ENCODE peak calls at places on chromosomes 12 and 14, in six cellular contexts. B is SK-N-SH; Z is IMR-90; U is CD4-positive, alpha-beta T cell; O is testis; V is HCT116. F is an unnamed sample.

GRCh38 chr14:59484611-59485174 is 376 bp downstream of the JKAMP start:
- DNase-seq in B (no peak), Z (peak; percentile 17), U (no peak), O (no peak), V (no peak), F (no peak)

GRCh38 chr14:94615823-94616570 is 3.8 kb downstream of the SERPINA3 start:
- DNase-seq in B (no peak), Z (no peak), U (no peak), O (no peak), V (no peak), F (no peak)

GRCh38 chr14:48125654-48126053 is 450.2 kb upstream of the MDGA2 start:
- DNase-seq in B (no peak), Z (no peak), U (no peak), O (no peak), V (no peak), F (no peak)

GRCh38 chr14:102215071-102215470 is 75.4 kb downstream of the WDR20 start:
- DNase-seq in B (no peak), Z (peak; percentile 84), U (no peak), O (peak; percentile 57), V (no peak), F (no peak)

GRCh38 chr14:59187802-59188460 is 536 bp upstream of the DAAM1 start:
- DNase-seq in B (peak; percentile 43), Z (no peak), U (peak; percentile 39), O (peak; percentile 54), V (no peak), F (no peak)

GRCh38 chr12:111803851-111804250 is 37.1 kb downstream of the ALDH2 start:
- DNase-seq in B (no peak), Z (no peak), U (no peak), O (no peak), V (no peak), F (no peak)

GRCh38 chr12:53798575-53798974 is 46.8 kb upstream of the CISTR start:
- DNase-seq in B (no peak), Z (no peak), U (no peak), O (peak; percentile 34), V (peak; percentile 47), F (no peak)

GRCh38 chr14:95776798-95777615 is 63.1 kb upstream of the TCL1A start:
- DNase-seq in B (no peak), Z (no peak), U (no peak), O (no peak), V (no peak), F (no peak)

GRCh38 chr14:77903233-77903632 is 103.3 kb downstream of the ADCK1 start:
- DNase-seq in B (no peak), Z (no peak), U (no peak), O (no peak), V (no peak), F (no peak)

GRCh38 chr14:104382361-104383087 is 197.0 kb upstream of the C14orf180 start:
- DNase-seq in B (no peak), Z (no peak), U (no peak), O (no peak), V (no peak), F (no peak)

GRCh38 chr12:109056891-109057290 is 4.5 kb downstream of the USP30 start:
- DNase-seq in B (no peak), Z (no peak), U (no peak), O (no peak), V (no peak), F (no peak)

GRCh38 chr12:20196767-20197166 is 171.6 kb upstream of the PDE3A start:
- DNase-seq in B (no peak), Z (no peak), U (no peak), O (no peak), V (no peak), F (no peak)

GRCh38 chr12:6113691-6114475 is 10.6 kb downstream of the VWF start:
- DNase-seq in B (no peak), Z (no peak), U (no peak), O (no peak), V (no peak), F (no peak)

GRCh38 chr12:54360717-54361456 is 3.4 kb downstream of the GPR84 start:
- DNase-seq in B (peak; percentile 66), Z (peak; percentile 82), U (peak; percentile 45), O (peak; percentile 92), V (peak; percentile 77), F (peak; percentile 75)

GRCh38 chr12:59780605-59781135 is 184.8 kb downstream of the SLC16A7 start:
- DNase-seq in B (no peak), Z (peak; percentile 47), U (no peak), O (no peak), V (peak; percentile 2), F (peak; percentile 25)

GRCh38 chr14:58882577-58883018 is 244.8 kb downstream of the DACT1 start:
- DNase-seq in B (no peak), Z (peak; percentile 67), U (no peak), O (no peak), V (no peak), F (peak; percentile 18)

GRCh38 chr12:53053223-53054111 is 3.6 kb downstream of the TNS2 start:
- DNase-seq in B (no peak), Z (no peak), U (peak; percentile 60), O (peak; percentile 61), V (peak; percentile 73), F (no peak)

GRCh38 chr12:119446459-119446858 is 111.9 kb downstream of the CCDC60 start:
- DNase-seq in B (no peak), Z (no peak), U (no peak), O (no peak), V (no peak), F (no peak)

GRCh38 chr14:36241183-36241582 is 64.7 kb upstream of the PTCSC3 start:
- DNase-seq in B (no peak), Z (no peak), U (no peak), O (no peak), V (no peak), F (no peak)

GRCh38 chr14:55255979-55256378 is 15.2 kb upstream of the FBXO34 start:
- DNase-seq in B (no peak), Z (no peak), U (no peak), O (peak; percentile 78), V (no peak), F (no peak)

GRCh38 chr14:65860956-65861631 is 448.6 kb downstream of the FUT8 start:
- DNase-seq in B (no peak), Z (no peak), U (no peak), O (no peak), V (no peak), F (no peak)

GRCh38 chr12:10184261-10184843 is 5.5 kb downstream of the TMEM52B start:
- DNase-seq in B (no peak), Z (peak; percentile 95), U (no peak), O (no peak), V (no peak), F (no peak)

GRCh38 chr14:90717916-90718315 is 98.3 kb downstream of the TTC7B start:
- DNase-seq in B (no peak), Z (peak; percentile 63), U (no peak), O (no peak), V (no peak), F (peak; percentile 14)

GRCh38 chr14:24299255-24300191 is at the start of the genes DHRS1 and NOP9:
- DNase-seq in B (peak; percentile 97), Z (peak; percentile 85), U (peak; percentile 92), O (peak; percentile 95), V (peak; percentile 86), F (peak; percentile 83)

GRCh38 chr14:24298892-24299254 is 707 bp downstream of the DHRS1 start:
- DNase-seq in B (no peak), Z (peak; percentile 77), U (no peak), O (no peak), V (peak; percentile 24), F (peak; percentile 52)

GRCh38 chr14:24303988-24304387 is 3.8 kb downstream of the CIDEB start:
- DNase-seq in B (no peak), Z (no peak), U (no peak), O (no peak), V (no peak), F (no peak)

GRCh38 chr14:24297190-24297964 is 2.2 kb downstream of the DHRS1 start:
- DNase-seq in B (peak; percentile 43), Z (peak; percentile 28), U (no peak), O (no peak), V (no peak), F (peak; percentile 18)

DNA sequence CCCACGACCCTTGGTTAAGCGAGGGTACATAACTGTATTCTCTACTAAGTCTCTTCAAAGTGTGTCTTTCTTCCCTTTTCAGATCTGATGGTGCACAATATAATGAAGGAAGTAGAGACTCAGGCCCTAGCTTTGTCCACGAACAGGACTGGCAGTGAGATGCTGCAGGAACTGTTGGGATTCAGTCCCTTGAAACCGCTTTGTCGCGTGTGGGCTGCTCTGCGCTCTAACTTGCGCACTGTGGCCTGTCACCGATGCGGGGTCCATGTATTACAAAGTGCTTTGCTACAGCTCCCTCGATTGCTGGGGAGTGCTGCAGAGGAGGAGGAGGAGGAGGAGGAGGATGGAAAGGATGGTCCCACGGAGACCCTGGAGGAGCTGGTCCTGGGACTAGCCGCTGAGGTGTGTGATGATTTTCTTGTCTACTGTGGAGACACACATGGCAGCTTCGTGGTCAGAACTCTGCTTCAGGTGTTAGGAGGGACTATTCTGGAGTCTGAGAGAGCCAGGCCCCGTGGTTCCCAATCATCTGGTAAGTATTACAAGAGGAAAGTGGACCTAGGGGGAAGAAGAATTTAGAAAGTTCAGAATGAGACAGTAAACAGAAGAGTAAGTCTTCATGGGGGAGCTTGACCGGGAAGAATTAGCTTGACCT is 803 bp downstream of the NOP9 start:
- DNase-seq in B (no peak), Z (no peak), U (no peak), O (no peak), V (no peak), F (no peak)
- H3K27ac ChIP-seq in B (no peak overlapping the region), Z (peak overlapping the region; percentile 36), U (peak overlapping the region; percentile 81), O (no peak overlapping the region), V (peak overlapping the region; percentile 77), F (no peak overlapping the region)

GRCh38 chr12:96486751-96487150 is 2.6 kb upstream of the CFAP54 start:
- DNase-seq in B (no peak), Z (no peak), U (no peak), O (no peak), V (no peak), F (no peak)
- TF ChIP-seq CTCF in B (no peak), Z (no peak), U (no peak), O (no peak), V (no peak), F (no peak)

GRCh38 chr12:14589169-14590004 is 21.7 kb upstream of the PLBD1 start:
- DNase-seq in B (no peak), Z (no peak), U (no peak), O (no peak), V (no peak), F (no peak)
- H3K27ac ChIP-seq in B (no peak overlapping the region), Z (no peak overlapping the region), U (no peak overlapping the region), O (no peak overlapping the region), V (no peak overlapping the region), F (no peak overlapping the region)

GRCh38 chr12:80232873-80233272 is 133.5 kb downstream of the OTOGL start:
- DNase-seq in B (no peak), Z (no peak), U (no peak), O (no peak), V (no peak), F (no peak)

GRCh38 chr12:80239867-80240266 is 140.5 kb downstream of the OTOGL start:
- DNase-seq in B (no peak), Z (no peak), U (no peak), O (no peak), V (no peak), F (no peak)

GRCh38 chr12:80230068-80230467 is 130.7 kb downstream of the OTOGL start:
- DNase-seq in B (no peak), Z (no peak), U (no peak), O (no peak), V (peak; percentile 4), F (peak; percentile 7)

DNA sequence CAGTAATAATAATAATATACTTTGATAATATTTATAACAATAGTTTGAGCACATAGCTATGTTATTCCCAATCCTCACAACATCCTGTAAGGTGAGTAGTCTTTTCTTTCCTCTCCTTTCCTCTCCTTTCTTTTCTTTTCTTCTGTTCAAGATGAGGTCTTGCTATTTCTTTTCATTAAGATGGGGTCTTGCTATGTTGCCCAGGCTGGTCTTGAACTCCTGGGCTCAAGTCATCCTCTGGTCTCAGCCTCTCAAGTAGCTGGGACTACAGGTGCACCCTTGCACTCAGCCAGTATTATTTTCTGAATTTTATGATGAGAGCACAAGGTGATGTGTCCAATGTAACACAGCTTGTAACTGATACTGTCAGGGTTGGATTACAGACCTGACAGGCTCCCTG is 134.6 kb downstream of the OTOGL start:
- DNase-seq in B (no peak), Z (no peak), U (no peak), O (no peak), V (no peak), F (no peak)
- TF ChIP-seq CTCF in B (no peak), Z (no peak), U (no peak), O (no peak), V (no peak), F (no peak)